ENCODE peak calls at places on chromosomes 1 and 21, in seven cellular contexts. E is NCI-H1417; S is stimulated activated effector memory CD8-positive, alpha-beta T cell treated with anti-CD3 and anti-CD28 coated beads, Interleukin-12 subunit alpha, Interleukin-12 subunit beta, amount 100 ng/mL, for 72 hours; V is effector memory CD4-positive, alpha-beta T cell; U is H54; N is uterus; M is GM10248. D is an unnamed sample.

GRCh38 chr1:160204526-160205241 is 500 bp upstream of the PEA15 start:
- DNase-seq in S (no peak), N (no peak), U (no peak), E (no peak), M (peak; percentile 68), V (no peak), D (no peak)

GRCh38 chr1:23951646-23952095 is 8.0 kb upstream of the PNRC2 start:
- DNase-seq in N (no peak), U (peak; percentile 39), S (peak; percentile 4), V (no peak), E (no peak), M (no peak), D (no peak)

GRCh38 chr1:41682845-41683630 is 198.6 kb upstream of the EDN2 start:
- DNase-seq in N (no peak), M (no peak), U (no peak), V (no peak), S (no peak), E (no peak), D (no peak)

GRCh38 chr1:1185101-1185765 is 11.6 kb downstream of the TTLL10 start:
- DNase-seq in V (no peak), S (no peak), M (no peak), U (no peak), N (no peak), E (no peak), D (no peak)

GRCh38 chr1:24803987-24804530 is 58.8 kb downstream of the CLIC4 start:
- DNase-seq in E (no peak), S (no peak), M (no peak), N (no peak), V (no peak), U (no peak), D (no peak)

GRCh38 chr1:153386500-153386901 is 4.4 kb downstream of the S100A8 start:
- DNase-seq in M (no peak), E (no peak), U (no peak), N (no peak), S (no peak), V (no peak), D (no peak)

GRCh38 chr1:226814751-226815496 is 55.5 kb upstream of the PSEN2 start:
- DNase-seq in N (peak; percentile 78), E (peak; percentile 87), V (no peak), S (no peak), U (peak; percentile 79), M (no peak), D (peak; percentile 96)

GRCh38 chr1:47317841-47318240 is 3.9 kb upstream of the STIL start:
- DNase-seq in U (no peak), M (no peak), N (no peak), V (no peak), E (no peak), S (no peak), D (no peak)

GRCh38 chr21:18023099-18023498 is 203.9 kb upstream of the C21orf91 start:
- DNase-seq in U (no peak), N (no peak), E (no peak), M (no peak), V (no peak), S (no peak), D (no peak)

GRCh38 chr1:204685236-204686006 is at the start of gene LRRN2:
- DNase-seq in E (peak; percentile 75), U (no peak), N (peak; percentile 29), V (no peak), S (no peak), M (no peak), D (peak; percentile 45)

GRCh38 chr1:56331892-56332567 is 247.3 kb downstream of the PLPP3 start:
- DNase-seq in M (no peak), E (peak; percentile 44), N (no peak), V (no peak), U (peak; percentile 38), S (no peak), D (no peak)

GRCh38 chr1:8941906-8942305 is 3.8 kb upstream of the CA6 start:
- DNase-seq in M (no peak), N (no peak), S (no peak), E (no peak), V (no peak), U (peak; percentile 71), D (no peak)

GRCh38 chr1:214341459-214341858 is 60.5 kb downstream of the SMYD2 start:
- DNase-seq in N (no peak), V (no peak), M (no peak), E (no peak), U (no peak), S (no peak), D (no peak)

GRCh38 chr1:239538244-239538988 is 152.0 kb downstream of the CHRM3 start:
- DNase-seq in U (no peak), E (peak; percentile 41), V (no peak), N (no peak), S (no peak), M (no peak), D (no peak)

GRCh38 chr1:223702735-223703667 is 9.3 kb upstream of the CAPN2 start:
- DNase-seq in V (no peak), E (no peak), U (no peak), N (no peak), M (no peak), S (no peak), D (no peak)

GRCh38 chr21:45523411-45524101 is 18.7 kb downstream of the SLC19A1 start:
- DNase-seq in N (peak; percentile 12), U (no peak), S (no peak), V (no peak), E (no peak), M (no peak), D (no peak)

GRCh38 chr21:16071761-16072160 is 342.0 kb downstream of the USP25 start:
- DNase-seq in U (no peak), M (no peak), E (peak; percentile 34), V (no peak), N (no peak), S (no peak), D (no peak)

GRCh38 chr1:184409011-184409410 is 22.2 kb downstream of the C1orf21 start:
- DNase-seq in S (no peak), M (no peak), E (no peak), V (no peak), U (no peak), N (no peak), D (no peak)

GRCh38 chr1:155651861-155652661 is 36.5 kb downstream of the YY1AP1 start:
- DNase-seq in N (no peak), S (no peak), V (no peak), M (no peak), U (no peak), E (no peak), D (no peak)

GRCh38 chr1:95035536-95035935 is 37.2 kb downstream of the ALG14 start:
- DNase-seq in S (no peak), V (no peak), E (no peak), N (no peak), U (peak; percentile 21), M (no peak), D (no peak)

GRCh38 chr1:10555635-10556429 is 81.1 kb downstream of the PEX14 start:
- DNase-seq in E (peak; percentile 77), U (no peak), V (no peak), S (no peak), N (no peak), M (no peak), D (peak; percentile 26)

GRCh38 chr1:150261367-150261766 is 3.8 kb downstream of the CA14 start:
- DNase-seq in N (no peak), S (no peak), V (no peak), U (no peak), M (no peak), E (no peak), D (no peak)

GRCh38 chr1:176885756-176886155 is 278.8 kb downstream of the ASTN1 start:
- DNase-seq in E (no peak), V (no peak), S (no peak), N (no peak), M (no peak), U (no peak), D (no peak)

D was measured in NCI-H146.